ENCODE peak calls at places on chromosomes 3 and 15, in five cellular contexts. A, N, G, X and L are unnamed samples.

GRCh38 chr3:48473617-48473952 is 27.0 kb downstream of the ATRIP start:
- DNase-seq in A (no peak), N (no peak), G (no peak), X (no peak), L (no peak)

GRCh38 chr15:29785068-29785467 is 37.2 kb downstream of the TJP1 start:
- DNase-seq in A (no peak), N (no peak), G (no peak), X (no peak), L (no peak)

GRCh38 chr3:37135561-37135960 is 38.8 kb downstream of the LRRFIP2 start:
- DNase-seq in A (no peak), N (no peak), G (peak), X (no peak), L (no peak)

GRCh38 chr3:58528629-58529028 is 8.4 kb downstream of the ACOX2 start:
- DNase-seq in A (no peak), N (no peak), G (no peak), X (no peak), L (no peak)

GRCh38 chr3:145785650-145786049 is 375.3 kb downstream of the PLOD2 start:
- DNase-seq in A (no peak), N (no peak), G (peak), X (no peak), L (no peak)

GRCh38 chr3:13878711-13879101 is 1.2 kb downstream of the WNT7A start:
- DNase-seq in A (peak), N (no peak), G (no peak), X (no peak), L (no peak)

GRCh38 chr3:160278210-160278609 is 53.0 kb downstream of the C3orf80 start:
- DNase-seq in A (peak), N (no peak), G (no peak), X (no peak), L (no peak)

GRCh38 chr3:6697722-6698121 is 163.2 kb upstream of the GRM7 start:
- DNase-seq in A (no peak), N (no peak), G (peak), X (no peak), L (no peak)

GRCh38 chr3:140186421-140186920 is 251.5 kb downstream of the CLSTN2 start:
- DNase-seq in A (no peak), N (no peak), G (no peak), X (no peak), L (no peak)

GRCh38 chr15:92167413-92167950 is 226.2 kb upstream of the ST8SIA2 start:
- DNase-seq in A (no peak), N (no peak), G (no peak), X (no peak), L (no peak)

GRCh38 chr3:69290430-69290829 is 95.5 kb downstream of the FRMD4B start:
- DNase-seq in A (no peak), N (no peak), G (no peak), X (no peak), L (no peak)

GRCh38 chr15:31296304-31297220 is 30.1 kb upstream of the KLF13 start:
- DNase-seq in A (no peak), N (no peak), G (no peak), X (no peak), L (no peak)

GRCh38 chr3:76958231-76958630 is 81.7 kb upstream of the ROBO2 start:
- DNase-seq in A (no peak), N (no peak), G (no peak), X (no peak), L (no peak)

GRCh38 chr3:185595520-185595919 is 9.4 kb downstream of the SENP2 start:
- DNase-seq in A (no peak), N (no peak), G (peak), X (no peak), L (peak)

GRCh38 chr15:62125763-62126162 is 39.3 kb downstream of the C2CD4B start:
- DNase-seq in A (no peak), N (no peak), G (peak), X (no peak), L (no peak)

GRCh38 chr3:10517616-10518015 is 12.2 kb upstream of the ATP2B2 start:
- DNase-seq in A (no peak), N (no peak), G (no peak), X (no peak), L (no peak)